ENCODE peak calls at places on chromosome 20, in four cellular contexts. One of them, this sample, is unnamed.

GRCh38 chr20:5150226-5151076 is 23.6 kb downstream of the CDS2 start:
- DNase-seq in tibial artery: no peak
- DNase-seq in heart left ventricle: no peak
- DNase-seq in neuronal stem cell: no peak
- DNase-seq in this sample: peak

GRCh38 chr20:52426856-52427255 is 235.3 kb upstream of the ZFP64 start:
- DNase-seq in tibial artery: no peak
- DNase-seq in heart left ventricle: no peak
- DNase-seq in neuronal stem cell: no peak
- DNase-seq in this sample: no peak

GRCh38 chr20:37901667-37902503 is 1.0 kb upstream of the VSTM2L start:
- DNase-seq in tibial artery: no peak
- DNase-seq in heart left ventricle: no peak
- DNase-seq in neuronal stem cell: no peak
- DNase-seq in this sample: peak

GRCh38 chr20:33796263-33796906 is 14.8 kb upstream of the CHMP4B start:
- DNase-seq in tibial artery: no peak
- DNase-seq in heart left ventricle: no peak
- DNase-seq in neuronal stem cell: no peak
- DNase-seq in this sample: no peak

GRCh38 chr20:63701329-63702035 is 5.0 kb downstream of the TNFRSF6B start:
- DNase-seq in tibial artery: peak
- DNase-seq in heart left ventricle: no peak
- DNase-seq in neuronal stem cell: no peak
- DNase-seq in this sample: no peak

GRCh38 chr20:4972506-4973251 is 28.6 kb downstream of the SLC23A2 start:
- DNase-seq in tibial artery: no peak
- DNase-seq in heart left ventricle: no peak
- DNase-seq in neuronal stem cell: no peak
- DNase-seq in this sample: no peak

GRCh38 chr20:38167851-38168760 is 3.0 kb upstream of the TGM2 start:
- DNase-seq in tibial artery: peak
- DNase-seq in heart left ventricle: peak
- DNase-seq in neuronal stem cell: no peak
- DNase-seq in this sample: peak

GRCh38 chr20:57053067-57053466 is 213.4 kb downstream of the BMP7 start:
- DNase-seq in tibial artery: peak
- DNase-seq in heart left ventricle: no peak
- DNase-seq in neuronal stem cell: no peak
- DNase-seq in this sample: no peak

GRCh38 chr20:2837561-2837960 is 2.9 kb downstream of the PCED1A start:
- DNase-seq in tibial artery: no peak
- DNase-seq in heart left ventricle: no peak
- DNase-seq in neuronal stem cell: no peak
- DNase-seq in this sample: no peak

GRCh38 chr20:11001767-11002540 is 328.2 kb upstream of the JAG1 start:
- DNase-seq in tibial artery: no peak
- DNase-seq in heart left ventricle: no peak
- DNase-seq in neuronal stem cell: no peak
- DNase-seq in this sample: peak

GRCh38 chr20:5720696-5721095 is 29.5 kb upstream of the SHLD1 start:
- DNase-seq in tibial artery: no peak
- DNase-seq in heart left ventricle: no peak
- DNase-seq in neuronal stem cell: no peak
- DNase-seq in this sample: peak

GRCh38 chr20:20501128-20501527 is 133.2 kb downstream of the INSM1 start:
- DNase-seq in tibial artery: no peak
- DNase-seq in heart left ventricle: no peak
- DNase-seq in neuronal stem cell: no peak
- DNase-seq in this sample: no peak

GRCh38 chr20:18091624-18092023 is 33.9 kb upstream of the OVOL2 start:
- DNase-seq in tibial artery: no peak
- DNase-seq in heart left ventricle: no peak
- DNase-seq in neuronal stem cell: no peak
- DNase-seq in this sample: no peak

GRCh38 chr20:62368629-62369507 is 1.8 kb upstream of the LAMA5 start:
- DNase-seq in tibial artery: peak
- DNase-seq in heart left ventricle: peak
- DNase-seq in neuronal stem cell: peak
- DNase-seq in this sample: peak

DNA sequence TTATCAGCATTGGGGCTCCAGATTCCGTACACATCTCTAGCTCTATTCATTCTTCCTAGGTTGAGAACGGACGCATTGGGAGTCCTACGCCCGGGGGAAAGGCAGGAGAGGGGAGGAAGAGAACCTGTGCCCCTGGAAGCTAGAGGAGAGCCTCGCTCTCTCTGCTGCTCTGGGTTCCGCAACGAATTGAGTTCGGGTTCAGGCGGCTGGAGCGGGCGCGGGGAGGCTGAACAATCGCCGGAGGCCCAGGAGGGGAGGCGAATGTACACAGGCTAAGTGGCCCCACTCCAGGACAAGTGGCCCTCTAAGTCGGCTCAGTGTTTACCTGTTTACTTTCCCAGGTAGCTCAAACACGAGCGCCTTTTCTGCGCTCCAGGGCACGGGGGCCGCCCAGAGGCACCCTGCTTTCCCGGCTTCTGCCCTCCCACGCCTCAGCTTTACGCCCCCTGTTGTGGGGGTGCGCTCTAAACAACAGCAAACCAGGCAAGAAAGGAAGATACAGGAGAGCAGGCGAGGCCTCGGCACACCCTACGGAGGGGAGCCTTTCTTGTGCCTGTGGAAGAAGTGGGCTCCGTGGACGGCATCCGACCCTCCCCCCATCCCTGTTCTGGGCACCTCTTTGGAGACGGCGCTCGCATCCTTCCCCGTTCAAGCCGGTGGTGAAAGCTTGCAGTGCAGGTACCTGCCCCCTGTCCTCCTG is 4.6 kb upstream of the NKX2-2 start:
- DNase-seq in tibial artery: no peak
- DNase-seq in heart left ventricle: no peak
- DNase-seq in neuronal stem cell: no peak
- DNase-seq in this sample: no peak
- H3K4me3 ChIP-seq in tibial artery: no peak
- H3K4me3 ChIP-seq in heart left ventricle: no peak
- H3K4me3 ChIP-seq in neuronal stem cell: no peak
- H3K4me3 ChIP-seq in this sample: no peak

DNA sequence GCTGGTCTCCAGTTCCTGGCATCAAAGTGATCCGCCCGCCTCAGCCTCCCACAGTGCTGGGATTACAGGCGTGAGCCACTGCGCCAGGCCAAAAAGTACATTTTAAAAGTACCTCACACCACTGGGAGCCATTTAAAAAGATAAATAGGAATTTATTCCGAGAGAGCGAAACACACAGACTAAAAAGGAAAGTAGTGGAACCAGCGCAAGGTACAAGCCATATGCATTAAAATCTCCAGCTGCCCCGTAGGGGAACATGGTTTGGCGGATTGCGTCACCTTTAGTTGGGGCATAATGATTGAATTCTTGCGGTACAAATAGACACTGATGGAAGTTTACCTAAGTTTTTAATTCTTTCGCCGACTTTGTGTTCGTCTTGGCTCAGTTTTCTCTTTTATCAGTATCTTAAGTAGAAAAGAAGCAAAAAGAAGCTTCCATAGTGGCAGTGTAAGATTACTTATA is 1.3 kb downstream of the RAD21L1 start:
- DNase-seq in tibial artery: no peak
- DNase-seq in heart left ventricle: no peak
- DNase-seq in neuronal stem cell: no peak
- DNase-seq in this sample: no peak
- H3K4me3 ChIP-seq in tibial artery: no peak
- H3K4me3 ChIP-seq in heart left ventricle: peak
- H3K4me3 ChIP-seq in neuronal stem cell: no peak
- H3K4me3 ChIP-seq in this sample: no peak

DNA sequence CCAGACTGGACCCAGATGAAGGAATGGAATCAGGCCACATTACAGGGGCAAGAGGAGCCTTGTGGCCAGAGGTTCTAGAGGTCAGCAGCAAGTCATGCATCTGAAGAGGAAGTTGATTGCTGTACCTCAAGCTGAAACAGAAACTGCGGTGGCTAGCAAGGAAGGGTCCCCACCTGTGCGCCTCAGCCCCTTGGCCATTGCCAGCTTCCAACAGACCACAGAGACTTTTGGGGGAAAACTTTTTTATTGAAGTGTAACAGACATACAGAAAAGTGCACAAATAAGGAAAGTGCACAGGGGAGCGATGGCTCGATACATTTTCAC is 26.8 kb upstream of the SLC9A8 start:
- DNase-seq in tibial artery: no peak
- DNase-seq in heart left ventricle: no peak
- DNase-seq in neuronal stem cell: no peak
- DNase-seq in this sample: no peak
- H3K4me3 ChIP-seq in tibial artery: no peak
- H3K4me3 ChIP-seq in heart left ventricle: no peak
- H3K4me3 ChIP-seq in neuronal stem cell: no peak
- H3K4me3 ChIP-seq in this sample: no peak

GRCh38 chr20:23049933-23050838 is 714 bp upstream of the THBD start:
- DNase-seq in tibial artery: peak
- DNase-seq in heart left ventricle: peak
- DNase-seq in neuronal stem cell: peak
- DNase-seq in this sample: peak
- H3K4me3 ChIP-seq in tibial artery: peak
- H3K4me3 ChIP-seq in heart left ventricle: peak
- H3K4me3 ChIP-seq in neuronal stem cell: peak
- H3K4me3 ChIP-seq in this sample: peak

GRCh38 chr20:3890410-3890751 is 1.2 kb downstream of the PANK2 start:
- DNase-seq in tibial artery: no peak
- DNase-seq in heart left ventricle: no peak
- DNase-seq in neuronal stem cell: no peak
- DNase-seq in this sample: peak
- H3K4me3 ChIP-seq in tibial artery: peak
- H3K4me3 ChIP-seq in heart left ventricle: peak
- H3K4me3 ChIP-seq in neuronal stem cell: peak
- H3K4me3 ChIP-seq in this sample: peak

DNA sequence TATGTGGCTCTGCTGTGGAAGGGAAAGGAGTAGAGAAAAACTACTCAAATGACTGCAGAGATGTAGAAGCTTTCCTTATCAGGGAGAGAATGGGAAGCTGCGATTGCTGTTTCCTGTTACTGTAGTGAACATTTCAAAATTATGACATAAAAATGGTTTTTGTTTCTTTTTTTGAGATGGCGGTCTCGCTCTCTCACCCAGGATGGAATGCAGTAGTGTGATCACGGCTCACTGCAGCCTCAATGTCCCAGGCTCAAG is 6.1 kb upstream of the BCAS4 start:
- DNase-seq in tibial artery: no peak
- DNase-seq in heart left ventricle: no peak
- DNase-seq in neuronal stem cell: no peak
- DNase-seq in this sample: peak
- H3K4me3 ChIP-seq in tibial artery: no peak
- H3K4me3 ChIP-seq in heart left ventricle: no peak
- H3K4me3 ChIP-seq in neuronal stem cell: no peak
- H3K4me3 ChIP-seq in this sample: no peak

DNA sequence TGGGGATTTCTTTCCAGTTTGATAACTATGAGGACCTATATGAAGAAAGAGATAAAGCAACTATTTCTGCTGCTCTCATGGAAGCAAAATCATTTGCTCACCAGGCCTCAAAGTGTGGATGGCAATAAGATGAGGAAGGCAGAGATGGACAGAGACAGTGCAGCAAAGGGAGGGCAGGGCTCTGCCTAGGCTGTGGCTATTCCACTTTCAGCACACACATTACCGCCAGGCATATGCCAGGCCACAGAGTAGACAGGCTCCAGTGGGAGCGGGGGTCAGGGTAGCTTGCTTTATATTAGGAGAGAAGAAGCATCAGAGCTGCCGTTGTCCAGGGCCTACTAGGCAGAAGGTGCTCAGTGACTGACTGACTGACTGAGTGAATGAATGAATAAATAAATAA is 40.9 kb downstream of the BCL2L1 start:
- DNase-seq in tibial artery: no peak
- DNase-seq in heart left ventricle: no peak
- DNase-seq in neuronal stem cell: no peak
- DNase-seq in this sample: no peak
- H3K4me3 ChIP-seq in tibial artery: no peak
- H3K4me3 ChIP-seq in heart left ventricle: no peak
- H3K4me3 ChIP-seq in neuronal stem cell: no peak
- H3K4me3 ChIP-seq in this sample: no peak

GRCh38 chr20:53581444-53582311 is 12.0 kb downstream of the ZNF217 start:
- DNase-seq in tibial artery: no peak
- DNase-seq in heart left ventricle: no peak
- DNase-seq in neuronal stem cell: no peak
- DNase-seq in this sample: no peak
- H3K4me3 ChIP-seq in tibial artery: no peak
- H3K4me3 ChIP-seq in heart left ventricle: peak
- H3K4me3 ChIP-seq in neuronal stem cell: no peak
- H3K4me3 ChIP-seq in this sample: no peak

This sample was measured in fibroblast of pulmonary artery.